ENCODE peak calls at places on chromosomes 13 and 19, in seven cellular contexts. C is heart right ventricle; S is HCT116; Q is IMR-90; U is effector memory CD4-positive, alpha-beta T cell; L is endodermal cell; F is suprapubic skin. V is an unnamed sample. For H3K27me3 and H3K4me1, the result is how much of the 10 kb centered on the place peaks cover.

GRCh38 chr13:109869312-109870237 is 83.2 kb upstream of the IRS2 start:
- DNase-seq in C (peak), S (no peak), Q (peak), U (no peak), L (peak), F (peak), V (peak)

GRCh38 chr19:48866692-48867091 is 1.7 kb downstream of the PLEKHA4 start:
- DNase-seq in C (no peak), S (no peak), Q (no peak), U (no peak), L (no peak), F (no peak), V (no peak)

GRCh38 chr19:56748443-56748842 is 76.9 kb upstream of the ZNF835 start:
- DNase-seq in C (no peak), S (no peak), Q (no peak), U (no peak), L (no peak), F (no peak), V (no peak)

GRCh38 chr19:44661904-44662303 is 9.4 kb upstream of the CEACAM19 start:
- DNase-seq in C (no peak), S (no peak), Q (peak), U (no peak), L (no peak), F (no peak), V (no peak)

GRCh38 chr13:105083986-105084385 is 1451.5 kb downstream of the EFNB2 start:
- DNase-seq in C (no peak), S (no peak), Q (no peak), U (no peak), L (no peak), F (no peak), V (no peak)

GRCh38 chr19:10543420-10544241 is at the start of gene ATG4D:
- DNase-seq in C (peak), S (peak), Q (peak), U (peak), L (peak), F (no peak), V (peak)

GRCh38 chr13:63420685-63421084 is 2005.0 kb upstream of the PCDH20 start:
- DNase-seq in C (no peak), S (no peak), Q (no peak), U (no peak), L (no peak), F (no peak), V (no peak)

GRCh38 chr13:74129500-74130144 is 4.6 kb downstream of the KLF12 start:
- DNase-seq in C (peak), S (no peak), Q (no peak), U (no peak), L (no peak), F (no peak), V (peak)

GRCh38 chr13:20287976-20288375 is 55.9 kb upstream of the GJB6 start:
- DNase-seq in C (no peak), S (no peak), Q (no peak), U (no peak), L (no peak), F (no peak), V (no peak)

GRCh38 chr19:58581227-58582141 is 8.3 kb upstream of the MZF1 start:
- DNase-seq in C (peak), S (peak), Q (peak), U (peak), L (peak), F (peak), V (no peak)

GRCh38 chr13:57918913-57919312 is 287.4 kb downstream of the PCDH17 start:
- DNase-seq in C (no peak), S (no peak), Q (no peak), U (no peak), L (peak), F (no peak), V (no peak)

GRCh38 chr13:29893438-29893837 is 43.0 kb upstream of the UBL3 start:
- DNase-seq in C (no peak), S (no peak), Q (peak), U (no peak), L (no peak), F (no peak), V (no peak)

GRCh38 chr19:58182577-58182988 is 278 bp upstream of the ZNF274 start:
- DNase-seq in C (no peak), S (no peak), Q (no peak), U (peak), L (no peak), F (no peak), V (peak)

GRCh38 chr19:9570255-9570654 is 14.0 kb downstream of the ZNF121 start:
- DNase-seq in C (no peak), S (no peak), Q (no peak), U (no peak), L (no peak), F (no peak), V (no peak)

GRCh38 chr19:47225746-47226425 is 5.1 kb downstream of the BBC3 start:
- DNase-seq in C (peak), S (no peak), Q (peak), U (peak), L (peak), F (peak), V (peak)

GRCh38 chr13:23414682-23415081 is 18.8 kb downstream of the SACS start:
- DNase-seq in C (no peak), S (no peak), Q (no peak), U (no peak), L (no peak), F (no peak), V (no peak)

GRCh38 chr19:19634516-19635312 is 6.7 kb upstream of the LPAR2 start:
- DNase-seq in C (no peak), S (no peak), Q (no peak), U (no peak), L (no peak), F (no peak), V (no peak)

GRCh38 chr13:30480292-30480947 is 14.7 kb upstream of the HMGB1 start:
- DNase-seq in C (no peak), S (no peak), Q (no peak), U (no peak), L (no peak), F (no peak), V (no peak)

GRCh38 chr13:112444416-112445399 is 68.6 kb downstream of the SPACA7 start:
- DNase-seq in C (no peak), S (no peak), Q (no peak), U (no peak), L (peak), F (peak), V (no peak)

GRCh38 chr13:84994582-84994981 is 804.6 kb downstream of the SLITRK6 start:
- DNase-seq in C (no peak), S (no peak), Q (no peak), U (no peak), L (no peak), F (no peak), V (no peak)

GRCh38 chr13:77190349-77190748 is 136.5 kb downstream of the MYCBP2 start:
- DNase-seq in C (no peak), S (no peak), Q (no peak), U (no peak), L (no peak), F (no peak), V (no peak)

GRCh38 chr13:94329754-94330551 is 149.5 kb downstream of the DCT start:
- DNase-seq in C (no peak), S (no peak), Q (peak), U (no peak), L (no peak), F (no peak), V (no peak)

GRCh38 chr19:42567567-42567966 is 27.2 kb downstream of the CEACAM8 start:
- DNase-seq in C (no peak), S (no peak), Q (no peak), U (no peak), L (no peak), F (no peak), V (no peak)

GRCh38 chr13:99015606-99016520 is 38.0 kb upstream of the DOCK9 start:
- DNase-seq in C (no peak), S (no peak), Q (no peak), U (no peak), L (no peak), F (no peak), V (no peak)

GRCh38 chr13:32391101-32391620 is 36.8 kb downstream of the N4BP2L1 start:
- DNase-seq in C (no peak), S (no peak), Q (no peak), U (no peak), L (peak), F (no peak), V (peak)

GRCh38 chr19:46529622-46530451 is 34.2 kb upstream of the PNMA8B start:
- DNase-seq in C (peak), S (no peak), Q (peak), U (peak), L (peak), F (no peak), V (peak)

GRCh38 chr13:24251525-24251924 is 57.9 kb upstream of the C1QTNF9 start:
- DNase-seq in C (no peak), S (no peak), Q (no peak), U (peak), L (no peak), F (no peak), V (no peak)

GRCh38 chr13:78609464-78610205 is 6.3 kb upstream of the POU4F1 start:
- DNase-seq in C (no peak), S (no peak), Q (no peak), U (no peak), L (peak), F (no peak), V (no peak)

GRCh38 chr13:97231118-97231831 is 9.1 kb downstream of the MBNL2 start:
- DNase-seq in C (no peak), S (no peak), Q (no peak), U (no peak), L (no peak), F (no peak), V (no peak)
- H3K27me3 ChIP-seq in C (under half), S (under half), Q (under half), U (under half), L (half or more), F (under half), V (under half)

GRCh38 chr19:6276447-6276846 is 3.3 kb downstream of the MLLT1 start:
- DNase-seq in C (no peak), S (no peak), Q (peak), U (no peak), L (no peak), F (peak), V (no peak)

GRCh38 chr19:6273701-6274601 is 5.8 kb downstream of the MLLT1 start:
- DNase-seq in C (peak), S (no peak), Q (peak), U (no peak), L (no peak), F (peak), V (peak)

GRCh38 chr19:6272913-6273600 is 6.7 kb downstream of the MLLT1 start:
- DNase-seq in C (no peak), S (no peak), Q (no peak), U (no peak), L (no peak), F (no peak), V (no peak)

GRCh38 chr19:6275170-6275744 is 4.5 kb downstream of the MLLT1 start:
- DNase-seq in C (no peak), S (no peak), Q (no peak), U (no peak), L (no peak), F (no peak), V (no peak)

DNA sequence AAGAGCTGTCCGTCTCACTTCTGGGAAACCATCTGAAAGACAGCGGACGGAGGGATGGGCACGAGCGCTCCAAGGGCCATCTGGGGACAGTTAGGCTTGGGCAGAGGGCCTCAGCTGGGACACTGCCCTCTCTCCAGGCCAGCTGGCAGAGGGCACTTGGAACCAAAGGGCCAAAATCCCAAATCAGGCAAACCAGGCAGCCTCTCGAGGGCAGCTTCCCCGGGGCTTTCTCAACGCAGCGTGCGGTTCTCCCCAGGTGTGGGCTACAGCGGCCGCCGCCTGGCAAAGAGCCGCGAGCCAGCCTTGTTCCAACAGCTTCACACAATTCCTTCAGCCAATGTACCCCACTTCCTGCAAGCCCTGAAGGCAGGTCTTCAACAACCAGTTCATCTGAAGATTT is 5.0 kb downstream of the MLLT1 start:
- DNase-seq in C (no peak), S (no peak), Q (no peak), U (no peak), L (no peak), F (no peak), V (no peak)
- H3K4me1 ChIP-seq in C (under half), S (under half), Q (half or more), U (under half), L (half or more), F (half or more), V (under half)

DNA sequence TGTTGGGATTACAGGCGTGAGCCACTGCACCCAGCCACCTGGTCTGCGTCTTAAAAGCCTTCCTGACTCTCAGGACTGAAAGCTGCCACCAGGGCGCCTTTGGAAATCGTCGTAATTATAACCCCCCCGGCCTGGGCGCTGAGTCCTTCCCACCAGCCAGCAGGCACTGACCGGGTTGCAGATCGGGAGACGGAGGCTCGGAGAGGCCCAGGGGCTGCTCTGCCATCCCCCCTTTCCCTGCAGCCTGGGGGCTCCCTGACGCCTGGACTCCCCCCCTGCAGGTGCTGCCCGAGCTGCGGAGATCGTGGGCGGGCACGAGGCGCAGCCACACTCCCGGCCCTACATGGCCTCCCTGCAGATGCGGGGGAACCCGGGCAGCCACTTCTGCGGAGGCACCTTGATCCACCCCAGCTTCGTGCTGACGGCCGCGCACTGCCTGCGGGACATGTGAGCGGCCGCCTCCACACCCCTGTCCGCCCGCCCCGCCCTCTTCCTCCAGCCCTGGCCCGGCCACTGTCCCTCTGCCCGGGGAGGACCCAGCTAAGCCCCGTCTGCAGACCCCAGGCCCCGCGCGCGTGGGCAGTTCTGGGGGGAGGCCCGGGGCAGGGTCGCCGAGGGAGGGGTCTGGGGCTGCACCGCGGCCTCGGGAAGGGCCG is 2.5 kb downstream of the PRTN3 start:
- DNase-seq in C (no peak), S (no peak), Q (no peak), U (no peak), L (peak), F (peak), V (peak)
- H3K4me3 ChIP-seq in C (peak), S (peak), Q (no peak), U (no peak), L (no peak), F (peak), V (no peak)

GRCh38 chr19:34559045-34559444 is 77.5 kb downstream of the WTIP start:
- DNase-seq in C (no peak), S (no peak), Q (no peak), U (no peak), L (no peak), F (no peak), V (no peak)
- H3K27me3 ChIP-seq in C (under half), S (under half), Q (under half), U (under half), L (under half), F (under half), V (under half)

DNA sequence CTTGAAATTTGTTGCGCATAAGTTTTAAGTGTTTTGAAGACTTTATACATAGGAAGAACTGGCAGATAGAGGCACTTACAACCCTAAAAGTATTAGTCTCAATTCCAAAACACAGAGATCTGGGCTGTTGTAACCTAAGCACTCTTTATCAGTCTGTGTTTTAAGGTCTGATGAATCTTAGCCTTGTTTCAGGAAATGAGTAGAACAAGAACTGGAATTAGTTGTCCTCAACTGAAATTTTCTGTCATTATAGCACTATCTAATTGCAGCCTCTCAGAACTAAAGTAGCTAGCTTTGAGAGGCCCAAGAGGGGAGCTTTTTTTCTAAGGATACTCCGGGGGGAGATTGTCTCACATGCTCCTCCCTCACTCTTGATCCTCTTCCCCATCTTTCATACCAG is 13.0 kb downstream of the HNRNPM start:
- DNase-seq in C (no peak), S (no peak), Q (no peak), U (no peak), L (no peak), F (no peak), V (no peak)
- H3K4me1 ChIP-seq in C (under half), S (under half), Q (under half), U (under half), L (under half), F (half or more), V (under half)

DNA sequence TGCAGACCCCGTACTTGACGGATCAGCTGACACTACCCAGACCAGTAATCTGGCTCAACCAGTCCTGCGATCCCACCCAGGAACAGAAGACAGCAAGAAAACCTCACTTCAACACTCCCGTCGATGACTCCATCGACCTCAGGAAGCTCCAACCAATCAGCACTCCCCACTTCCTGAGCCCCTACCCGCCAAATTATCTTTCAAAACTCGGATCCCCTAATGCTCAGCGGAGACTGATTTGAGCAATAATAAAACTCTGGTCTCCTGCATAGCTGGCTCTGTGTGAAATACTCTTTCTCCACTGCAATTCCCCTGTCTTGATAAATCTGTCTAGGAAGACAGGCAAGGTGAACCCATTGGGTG is 1.2 kb downstream of the LSM4 start:
- DNase-seq in C (no peak), S (no peak), Q (peak), U (no peak), L (no peak), F (no peak), V (no peak)
- H3K4me3 ChIP-seq in C (peak), S (peak), Q (peak), U (peak), L (peak), F (peak), V (peak)

DNA sequence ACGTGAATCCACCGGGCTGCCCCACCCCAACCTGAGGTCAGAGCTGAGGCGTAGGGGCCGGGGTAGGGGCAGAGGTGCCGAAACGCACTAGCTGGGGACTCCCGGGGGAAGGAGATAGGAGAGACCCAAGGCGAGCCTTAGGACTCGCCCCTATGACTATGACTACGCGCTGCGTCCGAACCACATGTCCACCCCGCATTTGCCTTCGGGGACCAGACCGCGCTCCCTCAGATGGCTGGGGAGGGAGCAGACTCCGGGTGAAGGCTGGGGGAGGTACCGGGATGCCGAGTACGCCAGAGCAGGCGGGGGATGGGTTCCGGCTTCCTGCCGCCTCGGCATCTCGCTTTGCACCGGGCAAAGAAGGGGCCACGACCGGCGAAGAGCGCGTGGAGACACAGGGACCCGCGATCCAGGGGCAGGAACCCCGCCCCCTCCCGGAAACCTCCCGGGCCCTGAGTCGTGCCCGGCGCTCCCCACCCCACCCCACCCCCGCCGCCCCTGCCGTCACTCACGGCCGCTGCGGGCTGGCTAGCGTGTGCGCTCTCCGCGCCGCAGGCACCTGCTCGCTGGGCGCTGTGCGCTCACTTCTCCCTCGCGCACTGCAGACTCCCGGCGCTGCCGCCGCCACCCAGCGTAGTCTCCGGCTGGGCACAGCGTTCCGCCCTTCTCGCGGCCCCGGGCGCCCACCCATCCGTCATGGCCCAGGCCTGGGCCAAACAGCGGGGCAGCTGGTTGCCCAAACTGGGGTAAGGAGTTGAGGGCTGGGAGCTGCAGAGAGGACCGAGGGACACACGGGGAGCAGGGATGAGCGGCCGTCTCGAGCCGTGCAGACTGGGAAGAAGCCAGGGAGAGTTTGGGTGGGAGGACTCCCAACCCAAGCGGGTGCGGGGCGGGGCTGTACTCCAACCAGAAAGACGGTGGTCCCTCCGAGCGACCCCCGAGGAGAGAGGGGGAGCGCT is 603 bp upstream of the VSTM2B start:
- DNase-seq in C (no peak), S (no peak), Q (no peak), U (no peak), L (peak), F (no peak), V (no peak)
- H3K27me3 ChIP-seq in C (half or more), S (under half), Q (half or more), U (under half), L (half or more), F (half or more), V (under half)

GRCh38 chr19:1267441-1268391 is 1.4 kb upstream of the CIRBP start:
- DNase-seq in C (peak), S (no peak), Q (peak), U (peak), L (peak), F (no peak), V (no peak)

GRCh38 chr19:1269478-1270167 is 491 bp downstream of the CIRBP start:
- DNase-seq in C (peak), S (no peak), Q (peak), U (peak), L (peak), F (peak), V (peak)

GRCh38 chr19:1268392-1269064 is 604 bp upstream of the CIRBP start:
- DNase-seq in C (peak), S (no peak), Q (no peak), U (no peak), L (no peak), F (no peak), V (no peak)

GRCh38 chr19:1270168-1270853 is 1.2 kb downstream of the CIRBP start:
- DNase-seq in C (no peak), S (no peak), Q (no peak), U (no peak), L (no peak), F (no peak), V (no peak)

DNA sequence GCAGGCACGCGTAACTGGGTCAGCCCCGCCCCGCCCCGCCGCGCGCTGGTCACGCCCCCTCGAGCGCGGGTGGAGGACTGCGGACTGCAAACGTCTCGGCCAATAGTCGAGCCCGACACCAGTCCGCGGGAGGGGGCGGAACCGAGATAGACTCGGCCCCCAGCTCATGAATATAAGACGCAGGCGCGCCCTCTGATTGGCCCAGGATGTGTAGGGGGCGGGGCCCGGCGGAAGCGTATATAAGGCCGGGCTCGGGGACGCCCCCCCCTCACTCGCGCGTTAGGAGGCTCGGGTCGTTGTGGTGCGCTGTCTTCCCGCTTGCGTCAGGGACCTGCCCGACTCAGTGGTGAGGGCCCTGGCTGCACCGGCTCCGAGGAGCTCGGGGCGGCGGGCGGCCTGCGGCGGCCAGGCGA is at the start of gene CIRBP:
- DNase-seq in C (peak), S (peak), Q (peak), U (peak), L (peak), F (peak), V (peak)
- H3K4me1 ChIP-seq in C (half or more), S (half or more), Q (under half), U (half or more), L (under half), F (half or more), V (under half)

V was measured in HAP-1.